ENCODE peak calls at places on chromosomes 13 and 19, in four cellular contexts. X, E, A and I are unnamed samples.

GRCh38 chr13:48653074-48654054 is at the start of gene CYSLTR2:
- DNase-seq in X (no peak), E (peak), A (no peak), I (no peak)

GRCh38 chr13:39483326-39483725 is 119.7 kb downstream of the LHFPL6 start:
- DNase-seq in X (no peak), E (peak), A (no peak), I (no peak)

GRCh38 chr13:65744761-65745160 is 1485.4 kb downstream of the PCDH9 start:
- DNase-seq in X (no peak), E (peak), A (no peak), I (no peak)

GRCh38 chr13:46668302-46668720 is 115.3 kb downstream of the LRCH1 start:
- DNase-seq in X (no peak), E (peak), A (peak), I (no peak)

GRCh38 chr19:18070181-18070580 is 16.6 kb downstream of the IL12RB1 start:
- DNase-seq in X (no peak), E (no peak), A (no peak), I (no peak)

GRCh38 chr13:27130223-27131015 is 41.2 kb downstream of the USP12 start:
- DNase-seq in X (no peak), E (peak), A (no peak), I (no peak)

GRCh38 chr13:114120486-114121430 is 11.7 kb downstream of the RASA3 start:
- DNase-seq in X (no peak), E (no peak), A (no peak), I (no peak)

GRCh38 chr19:52541608-52542007 is 14.1 kb downstream of the ZNF808 start:
- DNase-seq in X (no peak), E (no peak), A (no peak), I (no peak)

GRCh38 chr13:26772531-26772930 is 11.9 kb upstream of the GPR12 start:
- DNase-seq in X (no peak), E (no peak), A (no peak), I (no peak)